ENCODE peak calls at places on chromosomes 4 and X, in seven cellular contexts. Y is hepatocyte, O is pancreas, F is fibroblast of lung, Z is right cardiac atrium, A is dorsolateral prefrontal cortex, S is keratinocyte. D is an unnamed sample.

GRCh38 chrX:19743386-19743785 is 144.0 kb downstream of the SH3KBP1 start:
- DNase-seq in Y (no peak), O (no peak), F (no peak), Z (no peak), A (no peak), S (no peak), D (no peak)

GRCh38 chr4:5773271-5773555 is 62.2 kb downstream of the EVC start:
- DNase-seq in Y (no peak), O (no peak), F (peak; percentile 78), Z (no peak), A (no peak), S (peak; percentile 92), D (no peak)

GRCh38 chr4:170128219-170128804 is 38.6 kb upstream of the AADAT start:
- DNase-seq in Y (no peak), O (no peak), F (no peak), Z (no peak), A (no peak), S (no peak), D (no peak)

GRCh38 chrX:53695901-53696300 is 9.4 kb upstream of the HUWE1 start:
- DNase-seq in Y (no peak), O (no peak), F (no peak), Z (no peak), A (no peak), S (no peak), D (no peak)

GRCh38 chr4:163330828-163331628 is 1.4 kb downstream of the NPY1R start:
- DNase-seq in Y (no peak), O (peak; percentile 51), F (no peak), Z (peak; percentile 18), A (no peak), S (no peak), D (no peak)

GRCh38 chr4:21697583-21697982 is 251.0 kb downstream of the KCNIP4 start:
- DNase-seq in Y (peak; percentile 63), O (no peak), F (peak; percentile 42), Z (no peak), A (no peak), S (no peak), D (no peak)

GRCh38 chr4:184983660-184984356 is 34.5 kb upstream of the HELT start:
- DNase-seq in Y (peak; percentile 61), O (peak; percentile 75), F (peak; percentile 34), Z (peak; percentile 56), A (peak; percentile 43), S (no peak), D (peak; percentile 82)

GRCh38 chr4:33924239-33924638 is 2320.1 kb downstream of the ARAP2 start:
- DNase-seq in Y (peak; percentile 36), O (no peak), F (peak; percentile 85), Z (no peak), A (no peak), S (no peak), D (no peak)

GRCh38 chrX:19342331-19342906 is 1.3 kb upstream of the PDHA1 start:
- DNase-seq in Y (peak; percentile 24), O (no peak), F (peak; percentile 9), Z (no peak), A (no peak), S (no peak), D (no peak)

GRCh38 chr4:120723105-120723504 is 199.4 kb downstream of the PRDM5 start:
- DNase-seq in Y (no peak), O (no peak), F (peak; percentile 54), Z (no peak), A (no peak), S (no peak), D (no peak)

GRCh38 chr4:153579872-153580271 is 104.2 kb upstream of the TLR2 start:
- DNase-seq in Y (no peak), O (no peak), F (no peak), Z (no peak), A (no peak), S (no peak), D (no peak)

GRCh38 chr4:82601242-82602015 is 39.6 kb upstream of the TMEM150C start:
- DNase-seq in Y (no peak), O (no peak), F (no peak), Z (no peak), A (no peak), S (no peak), D (no peak)

GRCh38 chr4:151983854-151984253 is 223.0 kb upstream of the GATB start:
- DNase-seq in Y (peak; percentile 16), O (no peak), F (no peak), Z (no peak), A (no peak), S (no peak), D (no peak)

GRCh38 chr4:52861879-52862604 is at the start of gene RASL11B:
- DNase-seq in Y (peak; percentile 93), O (peak; percentile 95), F (peak; percentile 65), Z (peak; percentile 85), A (peak; percentile 78), S (no peak), D (peak; percentile 89)

GRCh38 chr4:164997941-164998340 is 20.5 kb upstream of the TRIM61 start:
- DNase-seq in Y (no peak), O (no peak), F (no peak), Z (no peak), A (no peak), S (no peak), D (no peak)

GRCh38 chr4:108690738-108691137 is 40.3 kb downstream of the OSTC start:
- DNase-seq in Y (no peak), O (no peak), F (no peak), Z (no peak), A (no peak), S (no peak), D (no peak)

GRCh38 chr4:38531126-38531737 is 132.8 kb upstream of the KLF3 start:
- DNase-seq in Y (peak; percentile 58), O (no peak), F (peak; percentile 22), Z (no peak), A (no peak), S (no peak), D (no peak)

GRCh38 chrX:41781500-41781899 is 57.5 kb downstream of the GPR82 start:
- DNase-seq in Y (peak; percentile 60), O (no peak), F (peak; percentile 45), Z (no peak), A (no peak), S (no peak), D (no peak)

GRCh38 chr4:51843309-51844156 is 580 bp downstream of the DCUN1D4 start:
- DNase-seq in Y (peak; percentile 76), O (peak; percentile 77), F (peak; percentile 65), Z (peak; percentile 78), A (peak; percentile 70), S (no peak), D (peak; percentile 88)

GRCh38 chr4:3255611-3256186 is 6.7 kb downstream of the MSANTD1 start:
- DNase-seq in Y (no peak), O (peak; percentile 49), F (no peak), Z (no peak), A (peak; percentile 10), S (no peak), D (peak; percentile 48)

GRCh38 chr4:4269856-4270255 is 20.1 kb downstream of the LYAR start:
- DNase-seq in Y (no peak), O (no peak), F (peak; percentile 43), Z (no peak), A (no peak), S (peak; percentile 53), D (no peak)

GRCh38 chr4:174316954-174317353 is 33.2 kb downstream of the CEP44 start:
- DNase-seq in Y (no peak), O (no peak), F (peak; percentile 45), Z (no peak), A (no peak), S (no peak), D (no peak)

GRCh38 chr4:1061372-1061700 is 49.9 kb downstream of the FGFRL1 start:
- DNase-seq in Y (no peak), O (peak; percentile 44), F (no peak), Z (no peak), A (no peak), S (no peak), D (no peak)

GRCh38 chr4:128524311-128524710 is 236.7 kb upstream of the PGRMC2 start:
- DNase-seq in Y (peak; percentile 39), O (no peak), F (peak; percentile 96), Z (peak; percentile 77), A (no peak), S (peak; percentile 36), D (peak; percentile 68)

GRCh38 chr4:129614581-129614980 is 518.6 kb downstream of the C4orf33 start:
- DNase-seq in Y (no peak), O (no peak), F (no peak), Z (no peak), A (no peak), S (no peak), D (no peak)

GRCh38 chr4:98446499-98447375 is 185.6 kb downstream of the RAP1GDS1 start:
- DNase-seq in Y (no peak), O (no peak), F (peak; percentile 96), Z (no peak), A (no peak), S (peak; percentile 36), D (no peak)
- H3K4me3 ChIP-seq in Y (no peak overlapping the region), O (no peak overlapping the region), F (no peak overlapping the region), Z (no peak overlapping the region), A (no peak overlapping the region), S (no peak overlapping the region), D (no peak overlapping the region)

GRCh38 chrX:52082578-52082977 is 13.6 kb upstream of the MAGED4B start:
- DNase-seq in Y (no peak), O (no peak), F (peak; percentile 67), Z (no peak), A (no peak), S (no peak), D (no peak)
- H3K27me3 ChIP-seq in Y (no peaks in the 10 kb centered on the region), O (peaks cover 4% of the 10 kb centered on the region), F (no peaks in the 10 kb centered on the region), Z (no peaks in the 10 kb centered on the region), A (peaks cover 23% of the 10 kb centered on the region), S (no peaks in the 10 kb centered on the region), D (no peaks in the 10 kb centered on the region)

GRCh38 chr4:6876440-6876839 is 33.2 kb upstream of the TBC1D14 start:
- DNase-seq in Y (no peak), O (no peak), F (peak; percentile 57), Z (no peak), A (no peak), S (no peak), D (no peak)

GRCh38 chr4:6873291-6873690 is 36.3 kb upstream of the TBC1D14 start:
- DNase-seq in Y (no peak), O (no peak), F (no peak), Z (no peak), A (no peak), S (no peak), D (no peak)

GRCh38 chr4:6877070-6877469 is 32.6 kb upstream of the TBC1D14 start:
- DNase-seq in Y (no peak), O (no peak), F (no peak), Z (no peak), A (no peak), S (no peak), D (no peak)

GRCh38 chr4:6873792-6874461 is 35.7 kb upstream of the TBC1D14 start:
- DNase-seq in Y (peak; percentile 85), O (peak; percentile 90), F (peak; percentile 35), Z (peak; percentile 73), A (peak; percentile 75), S (peak; percentile 19), D (peak; percentile 87)

GRCh38 chr4:6875431-6875831 is 34.2 kb upstream of the TBC1D14 start:
- DNase-seq in Y (no peak), O (no peak), F (no peak), Z (peak; percentile 46), A (no peak), S (no peak), D (peak; percentile 79)
- H3K27ac ChIP-seq in Y (no peak overlapping the region), O (no peak overlapping the region), F (no peak overlapping the region), Z (no peak overlapping the region), A (peak overlapping the region; percentile 79), S (no peak overlapping the region), D (no peak overlapping the region)

GRCh38 chr4:47915378-47915777 is 995 bp upstream of the NFXL1 start:
- DNase-seq in Y (no peak), O (no peak), F (no peak), Z (no peak), A (no peak), S (no peak), D (no peak)
- H3K4me3 ChIP-seq in Y (peak overlapping the region; percentile 45), O (peak overlapping the region; percentile 54), F (no peak overlapping the region), Z (no peak overlapping the region), A (no peak overlapping the region), S (no peak overlapping the region), D (peak overlapping the region; percentile 83)

D was measured in upper lobe of right lung.